ENCODE peak calls at places on chromosome 2, in four cellular contexts. One of them, this sample, is unnamed.
A peak's percentile ranks its signal among the peaks of the same experiment; 100 is the strongest.

GRCh38 chr2:237281900-237282306 is 132.1 kb downstream of the COL6A3 start:
- DNase-seq in left ventricle myocardium inferior: no peak
- DNase-seq in tibial artery: no peak
- DNase-seq in aorta: no peak
- DNase-seq in this sample: no peak

GRCh38 chr2:11742317-11742701 is 4.1 kb upstream of the LPIN1 start:
- DNase-seq in left ventricle myocardium inferior: no peak
- DNase-seq in tibial artery: no peak
- DNase-seq in aorta: no peak
- DNase-seq in this sample: no peak

GRCh38 chr2:69985684-69986083 is 24.3 kb upstream of the ASPRV1 start:
- DNase-seq in left ventricle myocardium inferior: peak; percentile 32
- DNase-seq in tibial artery: peak; percentile 68
- DNase-seq in aorta: no peak
- DNase-seq in this sample: peak; percentile 73

GRCh38 chr2:36389081-36389480 is 33.5 kb downstream of the CRIM1 start:
- DNase-seq in left ventricle myocardium inferior: no peak
- DNase-seq in tibial artery: no peak
- DNase-seq in aorta: no peak
- DNase-seq in this sample: no peak

GRCh38 chr2:234331966-234332365 is 164.9 kb downstream of the ARL4C start:
- DNase-seq in left ventricle myocardium inferior: no peak
- DNase-seq in tibial artery: no peak
- DNase-seq in aorta: no peak
- DNase-seq in this sample: no peak

GRCh38 chr2:217878865-217879595 is 123.8 kb downstream of the TNS1 start:
- DNase-seq in left ventricle myocardium inferior: no peak
- DNase-seq in tibial artery: no peak
- DNase-seq in aorta: no peak
- DNase-seq in this sample: no peak

GRCh38 chr2:160590664-160591063 is 97.1 kb upstream of the RBMS1 start:
- DNase-seq in left ventricle myocardium inferior: no peak
- DNase-seq in tibial artery: no peak
- DNase-seq in aorta: no peak
- DNase-seq in this sample: no peak

GRCh38 chr2:214174563-214174962 is 236.3 kb upstream of the VWC2L start:
- DNase-seq in left ventricle myocardium inferior: no peak
- DNase-seq in tibial artery: no peak
- DNase-seq in aorta: no peak
- DNase-seq in this sample: no peak

GRCh38 chr2:161166538-161167409 is 6.5 kb downstream of the TANK start:
- DNase-seq in left ventricle myocardium inferior: no peak
- DNase-seq in tibial artery: no peak
- DNase-seq in aorta: no peak
- DNase-seq in this sample: no peak

GRCh38 chr2:66585616-66586015 is 150.7 kb downstream of the MEIS1 start:
- DNase-seq in left ventricle myocardium inferior: no peak
- DNase-seq in tibial artery: no peak
- DNase-seq in aorta: no peak
- DNase-seq in this sample: no peak

GRCh38 chr2:56128235-56128634 is 55.6 kb upstream of the CCDC85A start:
- DNase-seq in left ventricle myocardium inferior: no peak
- DNase-seq in tibial artery: no peak
- DNase-seq in aorta: no peak
- DNase-seq in this sample: no peak

GRCh38 chr2:37189452-37190153 is 1.1 kb upstream of the SULT6B1 start:
- DNase-seq in left ventricle myocardium inferior: no peak
- DNase-seq in tibial artery: no peak
- DNase-seq in aorta: no peak
- DNase-seq in this sample: no peak

GRCh38 chr2:70029814-70030409 is 57.4 kb upstream of the PCBP1 start:
- DNase-seq in left ventricle myocardium inferior: peak; percentile 54
- DNase-seq in tibial artery: peak; percentile 83
- DNase-seq in aorta: peak; percentile 79
- DNase-seq in this sample: peak; percentile 79

GRCh38 chr2:207993141-207993763 is 32.1 kb downstream of the PLEKHM3 start:
- DNase-seq in left ventricle myocardium inferior: no peak
- DNase-seq in tibial artery: no peak
- DNase-seq in aorta: no peak
- DNase-seq in this sample: no peak

GRCh38 chr2:215711484-215712034 is 275.7 kb upstream of the FN1 start:
- DNase-seq in left ventricle myocardium inferior: no peak
- DNase-seq in tibial artery: no peak
- DNase-seq in aorta: no peak
- DNase-seq in this sample: no peak

GRCh38 chr2:23912054-23912453 is 14.9 kb downstream of the ATAD2B start:
- DNase-seq in left ventricle myocardium inferior: no peak
- DNase-seq in tibial artery: no peak
- DNase-seq in aorta: no peak
- DNase-seq in this sample: no peak

GRCh38 chr2:71611781-71612545 is 158.6 kb downstream of the DYSF start:
- DNase-seq in left ventricle myocardium inferior: no peak
- DNase-seq in tibial artery: no peak
- DNase-seq in aorta: peak; percentile 37
- DNase-seq in this sample: peak; percentile 56

GRCh38 chr2:126817172-126817571 is 81.5 kb upstream of the TEX51 start:
- DNase-seq in left ventricle myocardium inferior: no peak
- DNase-seq in tibial artery: no peak
- DNase-seq in aorta: no peak
- DNase-seq in this sample: no peak

GRCh38 chr2:222399038-222399783 is 25.1 kb upstream of the SGPP2 start:
- DNase-seq in left ventricle myocardium inferior: no peak
- DNase-seq in tibial artery: no peak
- DNase-seq in aorta: no peak
- DNase-seq in this sample: no peak

GRCh38 chr2:42819160-42819559 is 26.8 kb upstream of the HAAO start:
- DNase-seq in left ventricle myocardium inferior: no peak
- DNase-seq in tibial artery: no peak
- DNase-seq in aorta: no peak
- DNase-seq in this sample: no peak

GRCh38 chr2:27019459-27020336 is 13.1 kb upstream of the TMEM214 start:
- DNase-seq in left ventricle myocardium inferior: no peak
- DNase-seq in tibial artery: no peak
- DNase-seq in aorta: no peak
- DNase-seq in this sample: no peak

GRCh38 chr2:67255933-67256615 is 141.1 kb upstream of the ETAA1 start:
- DNase-seq in left ventricle myocardium inferior: no peak
- DNase-seq in tibial artery: no peak
- DNase-seq in aorta: no peak
- DNase-seq in this sample: no peak

GRCh38 chr2:27583390-27583915 is 611 bp downstream of the ZNF512 start:
- DNase-seq in left ventricle myocardium inferior: no peak
- DNase-seq in tibial artery: no peak
- DNase-seq in aorta: no peak
- DNase-seq in this sample: no peak

GRCh38 chr2:128746356-128746755 is 427.7 kb upstream of the HS6ST1 start:
- DNase-seq in left ventricle myocardium inferior: no peak
- DNase-seq in tibial artery: no peak
- DNase-seq in aorta: no peak
- DNase-seq in this sample: peak; percentile 65

GRCh38 chr2:230881840-230882239 is 17.1 kb downstream of the ITM2C start:
- DNase-seq in left ventricle myocardium inferior: no peak
- DNase-seq in tibial artery: no peak
- DNase-seq in aorta: peak; percentile 31
- DNase-seq in this sample: no peak

GRCh38 chr2:102185347-102185746 is 1.5 kb upstream of the IL1RL2 start:
- DNase-seq in left ventricle myocardium inferior: no peak
- DNase-seq in tibial artery: no peak
- DNase-seq in aorta: no peak
- DNase-seq in this sample: no peak

GRCh38 chr2:41922177-41922576 is 125.6 kb upstream of the PKDCC start:
- DNase-seq in left ventricle myocardium inferior: no peak
- DNase-seq in tibial artery: no peak
- DNase-seq in aorta: no peak
- DNase-seq in this sample: no peak

GRCh38 chr2:74290466-74291216 is 52.6 kb downstream of the SLC4A5 start:
- DNase-seq in left ventricle myocardium inferior: no peak
- DNase-seq in tibial artery: no peak
- DNase-seq in aorta: no peak
- DNase-seq in this sample: no peak

GRCh38 chr2:150468350-150468960 is 19.0 kb downstream of the RND3 start:
- DNase-seq in left ventricle myocardium inferior: no peak
- DNase-seq in tibial artery: no peak
- DNase-seq in aorta: no peak
- DNase-seq in this sample: no peak

GRCh38 chr2:95381212-95382127 is 21.0 kb upstream of the FAHD2A start:
- DNase-seq in left ventricle myocardium inferior: no peak
- DNase-seq in tibial artery: no peak
- DNase-seq in aorta: no peak
- DNase-seq in this sample: no peak

GRCh38 chr2:199994296-199994695 is 38.9 kb downstream of the MAIP1 start:
- DNase-seq in left ventricle myocardium inferior: no peak
- DNase-seq in tibial artery: no peak
- DNase-seq in aorta: no peak
- DNase-seq in this sample: no peak

GRCh38 chr2:231800493-231801091 is 14.3 kb downstream of the COPS7B start:
- DNase-seq in left ventricle myocardium inferior: no peak
- DNase-seq in tibial artery: no peak
- DNase-seq in aorta: no peak
- DNase-seq in this sample: no peak

GRCh38 chr2:97697252-97698235 is 15.8 kb upstream of the ZAP70 start:
- DNase-seq in left ventricle myocardium inferior: peak; percentile 89
- DNase-seq in tibial artery: peak; percentile 91
- DNase-seq in aorta: peak; percentile 97
- DNase-seq in this sample: peak; percentile 95

GRCh38 chr2:221671515-221671914 is 99.4 kb upstream of the EPHA4 start:
- DNase-seq in left ventricle myocardium inferior: no peak
- DNase-seq in tibial artery: no peak
- DNase-seq in aorta: no peak
- DNase-seq in this sample: no peak

GRCh38 chr2:235605306-235605998 is 111.6 kb downstream of the AGAP1 start:
- DNase-seq in left ventricle myocardium inferior: peak; percentile 81
- DNase-seq in tibial artery: peak; percentile 89
- DNase-seq in aorta: peak; percentile 89
- DNase-seq in this sample: peak; percentile 96

GRCh38 chr2:159551811-159552210 is 64.5 kb downstream of the BAZ2B start:
- DNase-seq in left ventricle myocardium inferior: no peak
- DNase-seq in tibial artery: no peak
- DNase-seq in aorta: no peak
- DNase-seq in this sample: no peak

GRCh38 chr2:201886504-201886903 is 80.2 kb downstream of the CDK15 start:
- DNase-seq in left ventricle myocardium inferior: no peak
- DNase-seq in tibial artery: no peak
- DNase-seq in aorta: no peak
- DNase-seq in this sample: no peak

GRCh38 chr2:201887851-201888451 is 81.6 kb downstream of the CDK15 start:
- DNase-seq in left ventricle myocardium inferior: no peak
- DNase-seq in tibial artery: no peak
- DNase-seq in aorta: no peak
- DNase-seq in this sample: no peak

GRCh38 chr2:201888476-201888875 is 82.1 kb downstream of the CDK15 start:
- DNase-seq in left ventricle myocardium inferior: no peak
- DNase-seq in tibial artery: no peak
- DNase-seq in aorta: no peak
- DNase-seq in this sample: no peak

GRCh38 chr2:201891676-201892075 is 85.3 kb downstream of the CDK15 start:
- DNase-seq in left ventricle myocardium inferior: no peak
- DNase-seq in tibial artery: no peak
- DNase-seq in aorta: no peak
- DNase-seq in this sample: no peak

GRCh38 chr2:201890447-201890846 is 84.1 kb downstream of the CDK15 start:
- DNase-seq in left ventricle myocardium inferior: no peak
- DNase-seq in tibial artery: no peak
- DNase-seq in aorta: no peak
- DNase-seq in this sample: no peak
- H3K4me1 ChIP-seq in left ventricle myocardium inferior: no peaks in the 10 kb centered on the region
- H3K4me1 ChIP-seq in tibial artery: no peaks in the 10 kb centered on the region
- H3K4me1 ChIP-seq in aorta: no peaks in the 10 kb centered on the region
- H3K4me1 ChIP-seq in this sample: no peaks in the 10 kb centered on the region

GRCh38 chr2:98732430-98733051 is 1.6 kb upstream of the MGAT4A start:
- DNase-seq in left ventricle myocardium inferior: no peak
- DNase-seq in tibial artery: no peak
- DNase-seq in aorta: no peak
- DNase-seq in this sample: no peak
- H3K4me3 ChIP-seq in left ventricle myocardium inferior: peak overlapping the region; percentile 94
- H3K4me3 ChIP-seq in tibial artery: no peak overlapping the region
- H3K4me3 ChIP-seq in aorta: no peak overlapping the region
- H3K4me3 ChIP-seq in this sample: peak overlapping the region; percentile 84

GRCh38 chr2:189783451-189783926 is 650 bp downstream of the ORMDL1 start:
- DNase-seq in left ventricle myocardium inferior: no peak
- DNase-seq in tibial artery: no peak
- DNase-seq in aorta: no peak
- DNase-seq in this sample: no peak

GRCh38 chr2:189782221-189782671 is 1.9 kb downstream of the ORMDL1 start:
- DNase-seq in left ventricle myocardium inferior: no peak
- DNase-seq in tibial artery: no peak
- DNase-seq in aorta: no peak
- DNase-seq in this sample: no peak

GRCh38 chr2:189783927-189784867 is at the start of the genes ORMDL1 and PMS1:
- DNase-seq in left ventricle myocardium inferior: peak; percentile 97
- DNase-seq in tibial artery: peak; percentile 94
- DNase-seq in aorta: peak; percentile 99
- DNase-seq in this sample: peak; percentile 93
- H3K4me1 ChIP-seq in left ventricle myocardium inferior: peaks cover 58% of the 10 kb centered on the region
- H3K4me1 ChIP-seq in tibial artery: peaks cover 16% of the 10 kb centered on the region
- H3K4me1 ChIP-seq in aorta: peaks cover 3% of the 10 kb centered on the region
- H3K4me1 ChIP-seq in this sample: no peaks in the 10 kb centered on the region

GRCh38 chr2:219401621-219402020 is 13.9 kb upstream of the DNPEP start:
- DNase-seq in left ventricle myocardium inferior: no peak
- DNase-seq in tibial artery: no peak
- DNase-seq in aorta: peak; percentile 49
- DNase-seq in this sample: no peak

GRCh38 chr2:219404954-219405353 is 13.2 kb upstream of the DES start:
- DNase-seq in left ventricle myocardium inferior: peak; percentile 65
- DNase-seq in tibial artery: no peak
- DNase-seq in aorta: peak; percentile 83
- DNase-seq in this sample: no peak

GRCh38 chr2:219403861-219404260 is 14.3 kb upstream of the DES start:
- DNase-seq in left ventricle myocardium inferior: no peak
- DNase-seq in tibial artery: no peak
- DNase-seq in aorta: peak; percentile 62
- DNase-seq in this sample: no peak

GRCh38 chr2:219404291-219404910 is 13.8 kb upstream of the DES start:
- DNase-seq in left ventricle myocardium inferior: no peak
- DNase-seq in tibial artery: peak; percentile 43
- DNase-seq in aorta: peak; percentile 80
- DNase-seq in this sample: no peak

GRCh38 chr2:219402665-219403515 is 15.2 kb upstream of the DNPEP start:
- DNase-seq in left ventricle myocardium inferior: no peak
- DNase-seq in tibial artery: peak; percentile 74
- DNase-seq in aorta: peak; percentile 79
- DNase-seq in this sample: peak; percentile 80
- H3K4me3 ChIP-seq in left ventricle myocardium inferior: no peak overlapping the region
- H3K4me3 ChIP-seq in tibial artery: no peak overlapping the region
- H3K4me3 ChIP-seq in aorta: no peak overlapping the region
- H3K4me3 ChIP-seq in this sample: no peak overlapping the region

GRCh38 chr2:205716126-205716525 is 33.8 kb downstream of the NRP2 start:
- DNase-seq in left ventricle myocardium inferior: no peak
- DNase-seq in tibial artery: no peak
- DNase-seq in aorta: no peak
- DNase-seq in this sample: no peak
- H3K4me1 ChIP-seq in left ventricle myocardium inferior: peaks cover 10% of the 10 kb centered on the region
- H3K4me1 ChIP-seq in tibial artery: peaks cover 5% of the 10 kb centered on the region
- H3K4me1 ChIP-seq in aorta: no peaks in the 10 kb centered on the region
- H3K4me1 ChIP-seq in this sample: peaks cover 8% of the 10 kb centered on the region